ENCODE peak calls at places on chromosomes 12 and 14, in nine cellular contexts. T is esophagus muscularis mucosa, J is GM23338, M is vagina, A is endothelial cell of umbilical vein, Q is suprapubic skin, Z is transverse colon, R is upper lobe of left lung, S is breast epithelium. H is an unnamed sample. For H3K4me1, the result is how much of the 10 kb centered on the place peaks cover.

GRCh38 chr14:101360045-101360931 is 201.0 kb upstream of the DIO3 start:
- DNase-seq in T (peak), Q (peak), A (no peak), R (peak), Z (peak), J (no peak), S (peak), M (peak), H (peak)

GRCh38 chr12:46049665-46050064 is 59.3 kb upstream of the SCAF11 start:
- DNase-seq in Z (no peak), R (no peak), Q (no peak), J (peak), A (no peak), M (no peak), S (no peak), T (no peak), H (no peak)

GRCh38 chr12:6463858-6464257 is 6.6 kb downstream of the VAMP1 start:
- DNase-seq in A (no peak), T (no peak), Q (no peak), R (no peak), J (no peak), S (no peak), Z (no peak), M (no peak), H (no peak)

GRCh38 chr12:42570076-42570475 is 19.5 kb downstream of the PRICKLE1 start:
- DNase-seq in Z (no peak), S (no peak), R (no peak), A (no peak), M (no peak), Q (no peak), T (no peak), J (no peak), H (no peak)

GRCh38 chr12:106123551-106123991 is 15.2 kb downstream of the NUAK1 start:
- DNase-seq in J (no peak), T (no peak), Q (no peak), R (no peak), S (no peak), A (no peak), Z (peak), M (no peak), H (peak)

GRCh38 chr12:91920740-91921139 is 224.9 kb downstream of the BTG1 start:
- DNase-seq in Q (no peak), J (no peak), T (no peak), A (no peak), M (no peak), R (no peak), S (no peak), Z (no peak), H (no peak)

GRCh38 chr14:75234173-75234855 is 44.3 kb upstream of the FOS start:
- DNase-seq in A (peak), R (no peak), Q (no peak), T (no peak), Z (peak), S (no peak), M (no peak), J (no peak), H (no peak)

GRCh38 chr12:20477691-20478090 is 109.4 kb downstream of the PDE3A start:
- DNase-seq in J (peak), S (no peak), R (no peak), Q (no peak), T (no peak), Z (no peak), M (no peak), A (no peak), H (no peak)

GRCh38 chr12:49565119-49565955 is 2.6 kb downstream of the MCRS1 start:
- DNase-seq in T (no peak), A (no peak), Z (no peak), J (no peak), M (no peak), S (no peak), Q (no peak), R (no peak), H (no peak)

GRCh38 chr12:26153421-26154154 is 28.8 kb upstream of the BHLHE41 start:
- DNase-seq in S (no peak), M (no peak), J (no peak), R (no peak), T (no peak), Q (no peak), A (peak), Z (no peak), H (no peak)

GRCh38 chr14:94345344-94346072 is 22.4 kb upstream of the SERPINA6 start:
- DNase-seq in T (peak), Q (no peak), J (no peak), R (no peak), S (no peak), M (no peak), A (no peak), Z (no peak), H (no peak)

GRCh38 chr12:124509300-124509675 is 58.1 kb downstream of the NCOR2 start:
- DNase-seq in A (no peak), T (no peak), Z (no peak), Q (no peak), R (no peak), M (no peak), J (no peak), S (no peak), H (no peak)

GRCh38 chr14:49306152-49306751 is 279.9 kb downstream of the RPS29 start:
- DNase-seq in J (peak), Z (no peak), T (no peak), A (peak), Q (no peak), S (no peak), M (no peak), R (no peak), H (no peak)

GRCh38 chr12:63151061-63151897 is at the start of gene AVPR1A:
- DNase-seq in Q (peak), T (no peak), Z (no peak), A (no peak), R (peak), M (no peak), J (peak), S (no peak), H (no peak)

GRCh38 chr12:2902287-2902880 is 11.7 kb downstream of the TULP3 start:
- DNase-seq in A (peak), M (no peak), Z (peak), Q (no peak), S (no peak), R (no peak), J (no peak), T (no peak), H (peak)

GRCh38 chr14:90820958-90821357 is 4.7 kb upstream of the TTC7B start:
- DNase-seq in Q (no peak), Z (peak), T (no peak), R (peak), J (no peak), M (no peak), A (no peak), S (no peak), H (no peak)

GRCh38 chr14:28630100-28630499 is 136.5 kb upstream of the FOXG1 start:
- DNase-seq in M (no peak), Q (no peak), A (no peak), Z (no peak), S (no peak), R (no peak), J (no peak), T (no peak), H (no peak)

GRCh38 chr12:24649209-24649608 is 299.7 kb downstream of the BCAT1 start:
- DNase-seq in Q (no peak), S (no peak), M (no peak), J (no peak), Z (no peak), T (no peak), A (no peak), R (no peak), H (no peak)

GRCh38 chr14:100708349-100709217 is 18.1 kb upstream of the DLK1 start:
- DNase-seq in T (no peak), Q (no peak), Z (peak), R (no peak), S (no peak), A (no peak), M (no peak), J (peak), H (no peak)

GRCh38 chr14:67228325-67228984 is 12.8 kb upstream of the PALS1 start:
- DNase-seq in A (peak), J (no peak), Q (no peak), S (no peak), T (no peak), Z (no peak), M (no peak), R (no peak), H (no peak)

GRCh38 chr14:25050494-25051170 is 685 bp upstream of the STXBP6 start:
- DNase-seq in T (no peak), A (peak), Q (no peak), R (no peak), S (no peak), M (no peak), J (peak), Z (no peak), H (peak)

GRCh38 chr14:23421594-23421993 is 13.5 kb upstream of the MYH6 start:
- DNase-seq in S (no peak), Q (no peak), M (no peak), T (no peak), A (no peak), R (no peak), Z (no peak), J (no peak), H (no peak)

GRCh38 chr14:33545696-33546095 is 405.2 kb downstream of the EGLN3 start:
- DNase-seq in J (no peak), A (no peak), T (no peak), S (no peak), Z (no peak), Q (no peak), R (no peak), M (no peak), H (no peak)

GRCh38 chr14:32104803-32105202 is 27.7 kb downstream of the ARHGAP5 start:
- DNase-seq in J (no peak), Q (no peak), S (no peak), A (no peak), M (no peak), R (no peak), Z (no peak), T (no peak), H (no peak)

GRCh38 chr12:77357654-77358053 is 292.3 kb upstream of the E2F7 start:
- DNase-seq in T (no peak), J (no peak), Q (no peak), S (no peak), R (no peak), A (no peak), Z (no peak), M (no peak), H (no peak)

GRCh38 chr14:101711041-101711861 is 50.3 kb upstream of the PPP2R5C start:
- DNase-seq in Z (no peak), R (no peak), M (peak), S (peak), A (no peak), T (peak), Q (peak), J (no peak), H (no peak)

GRCh38 chr12:26628234-26628633 is 204.8 kb downstream of the ITPR2 start:
- DNase-seq in T (no peak), A (no peak), S (no peak), M (no peak), Q (no peak), J (no peak), Z (no peak), R (no peak), H (no peak)

GRCh38 chr12:19387182-19387581 is 52.1 kb upstream of the AEBP2 start:
- DNase-seq in A (no peak), T (no peak), J (no peak), Z (no peak), Q (peak), R (no peak), S (no peak), M (no peak), H (no peak)

GRCh38 chr12:74547249-74547648 is 9.6 kb downstream of the ATXN7L3B start:
- DNase-seq in Z (no peak), A (no peak), M (no peak), R (no peak), J (no peak), Q (no peak), S (no peak), T (no peak), H (no peak)

GRCh38 chr12:74552201-74552600 is 14.6 kb downstream of the ATXN7L3B start:
- DNase-seq in Z (no peak), S (no peak), Q (no peak), J (peak), R (no peak), T (no peak), M (no peak), A (no peak), H (no peak)
- H3K4me3 ChIP-seq in Z (no peak), S (no peak), Q (no peak), J (no peak), R (no peak), T (no peak), M (no peak), A (no peak), H (no peak)

DNA sequence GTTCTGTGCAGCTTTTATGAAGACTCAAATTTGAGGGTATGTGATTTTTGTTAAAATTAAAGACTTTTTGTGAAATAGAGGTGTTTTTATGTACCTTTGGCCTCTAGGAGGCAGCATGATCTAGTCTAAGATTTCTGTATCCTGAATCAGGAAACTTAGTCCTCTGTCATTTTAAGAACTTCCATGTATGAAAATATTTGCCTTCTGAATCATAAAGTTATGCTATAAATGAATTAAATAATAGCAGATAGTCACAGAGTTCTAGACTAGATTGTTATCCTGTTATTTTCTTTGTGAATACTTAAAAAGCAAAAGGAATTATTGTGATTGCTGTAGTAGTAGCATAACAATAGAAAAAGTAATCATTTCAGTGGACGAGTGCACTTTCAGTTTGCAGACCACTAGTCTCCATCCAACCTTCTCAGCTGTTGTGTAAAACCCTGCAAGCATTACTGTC is 56.3 kb downstream of the FGD4 start:
- DNase-seq in A (peak), T (no peak), S (no peak), Q (no peak), R (no peak), Z (no peak), J (peak), M (no peak), H (peak)
- H3K4me1 ChIP-seq in A (half or more), T (under half), S (under half), Q (under half), R (under half), Z (under half), J (half or more), M (under half), H (under half)

GRCh38 chr12:120339256-120339655 is 11.7 kb upstream of the PLA2G1B start:
- DNase-seq in S (no peak), T (no peak), M (no peak), A (no peak), Z (no peak), Q (no peak), J (no peak), R (no peak), H (no peak)

GRCh38 chr12:120342156-120342555 is 14.6 kb upstream of the PLA2G1B start:
- DNase-seq in Q (no peak), T (no peak), R (no peak), Z (no peak), S (no peak), A (no peak), M (no peak), J (no peak), H (no peak)

GRCh38 chr12:120343692-120344091 is 16.1 kb upstream of the PLA2G1B start:
- DNase-seq in S (no peak), M (no peak), Q (no peak), R (no peak), J (no peak), T (no peak), A (no peak), Z (no peak), H (no peak)

GRCh38 chr12:120346031-120346430 is 18.5 kb upstream of the PLA2G1B start:
- DNase-seq in T (no peak), A (no peak), M (no peak), S (no peak), Z (no peak), R (no peak), J (no peak), Q (no peak), H (no peak)

DNA sequence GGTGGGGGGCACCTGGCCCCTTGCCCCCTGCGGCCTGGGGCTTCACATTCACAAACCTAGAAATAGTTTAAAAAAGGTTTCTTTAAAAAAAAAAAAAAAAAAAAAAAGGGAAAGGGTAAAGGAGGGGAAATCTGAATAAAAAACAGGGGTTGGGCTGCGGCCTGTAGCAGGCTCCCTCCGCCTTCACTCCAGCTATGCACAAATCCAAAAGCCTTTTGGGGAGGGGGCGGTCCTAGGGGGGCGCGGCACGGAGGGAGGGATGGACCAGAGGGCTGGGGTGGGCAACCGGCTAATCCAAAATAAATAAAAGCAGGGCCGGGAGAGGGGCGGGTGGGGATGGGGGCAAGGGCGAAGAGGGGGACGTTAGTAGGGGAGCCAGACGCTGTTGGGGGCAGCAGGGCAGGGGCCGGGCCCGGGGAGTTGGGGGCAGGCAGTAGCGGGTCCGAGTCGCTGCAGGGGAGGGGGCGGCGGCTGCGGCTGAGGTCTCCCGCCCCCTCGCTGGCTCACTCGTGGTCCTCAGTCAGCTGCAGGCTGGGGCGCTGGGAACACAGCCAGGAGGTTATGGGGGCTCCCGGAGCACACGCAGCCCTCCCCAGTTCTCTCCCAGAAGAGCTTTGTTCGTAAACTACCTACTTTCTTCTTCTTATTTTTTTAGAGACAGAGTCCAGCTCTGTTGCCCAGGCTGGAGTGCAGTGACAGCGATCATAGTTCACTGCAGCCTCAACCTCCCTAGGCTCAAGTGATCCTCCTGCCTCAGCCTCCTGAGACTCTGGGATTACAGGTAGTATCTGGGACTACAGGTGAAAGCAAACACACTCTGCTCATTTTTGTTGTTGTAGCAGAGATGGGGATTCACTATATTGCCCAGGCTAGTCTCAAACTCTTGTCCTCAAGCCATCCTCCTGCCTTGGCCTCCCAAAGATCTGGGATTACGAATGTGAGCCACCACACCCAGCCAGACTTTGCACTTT is 15.3 kb upstream of the PLA2G1B start:
- DNase-seq in T (no peak), Q (no peak), Z (no peak), S (no peak), M (no peak), J (peak), R (no peak), A (no peak), H (no peak)
- TF ChIP-seq POLR2AphosphoS5 in T (no peak), Q (no peak), Z (no peak), S (no peak), M (no peak), J (no peak), R (no peak), A (no peak), H (no peak)

DNA sequence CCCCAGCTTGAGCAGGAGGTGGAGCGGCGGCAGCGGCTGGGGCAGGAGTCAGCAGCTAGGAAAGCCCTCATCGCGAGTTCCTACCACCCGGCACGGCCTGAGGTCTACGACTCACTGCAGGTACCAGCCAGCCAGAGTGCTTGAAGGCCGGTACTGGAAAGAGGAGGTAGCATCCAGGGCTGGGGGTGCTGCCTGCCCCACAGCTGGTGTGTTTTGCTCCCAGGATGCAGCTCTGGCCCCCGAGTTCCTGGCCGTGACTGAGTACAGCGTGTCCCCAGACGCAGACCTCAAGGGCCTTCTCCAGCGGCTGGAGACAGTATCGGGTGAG is 1.6 kb downstream of the OGFOD2 start:
- DNase-seq in Z (no peak), R (peak), S (no peak), A (no peak), M (no peak), T (no peak), Q (no peak), J (no peak), H (no peak)
- H3K4me3 ChIP-seq in Z (no peak), R (no peak), S (peak), A (no peak), M (peak), T (peak), Q (peak), J (peak), H (no peak)